ENCODE peak calls at places on chromosomes 1 and 21, in nine cellular contexts. Q is left ventricle myocardium inferior, L is activated B cell treated with CpG ODN at 0.5 μM for 24 hours, Z is lower lobe of right lung, F is stomach, I is fibroblast of mammary gland, J is body of pancreas, E is B cell, X is BJ. O is an unnamed sample.

GRCh38 chr1:41768538-41768937 is 150.2 kb downstream of the HIVEP3 start:
- DNase-seq in X (no peak), F (no peak), Z (no peak), E (no peak), J (no peak), L (no peak), Q (no peak), I (no peak), O (no peak)

GRCh38 chr1:24481098-24481497 is 21.5 kb upstream of the RCAN3 start:
- DNase-seq in J (no peak), F (no peak), E (peak), X (no peak), Z (no peak), I (no peak), L (peak), Q (no peak), O (no peak)

GRCh38 chr1:31380181-31380580 is 7.3 kb upstream of the FABP3 start:
- DNase-seq in I (no peak), J (no peak), Z (no peak), L (no peak), X (no peak), F (no peak), E (no peak), Q (no peak), O (no peak)

GRCh38 chr21:44423312-44423821 is 31.9 kb upstream of the LRRC3 start:
- DNase-seq in E (no peak), J (no peak), X (no peak), Z (no peak), Q (peak), I (no peak), F (no peak), L (no peak), O (no peak)

GRCh38 chr1:83508485-83509151 is 490.3 kb downstream of the TTLL7 start:
- DNase-seq in X (peak), E (no peak), L (no peak), J (peak), Z (no peak), I (peak), F (no peak), Q (no peak), O (no peak)

GRCh38 chr1:210905944-210906453 is 227.9 kb downstream of the KCNH1 start:
- DNase-seq in F (no peak), X (no peak), J (no peak), L (no peak), E (no peak), I (no peak), Z (no peak), Q (no peak), O (no peak)

GRCh38 chr1:172602706-172603105 is 56.2 kb upstream of the FASLG start:
- DNase-seq in X (no peak), I (no peak), Z (no peak), E (no peak), L (no peak), F (no peak), J (no peak), Q (no peak), O (no peak)

GRCh38 chr1:199553104-199553503 is 474.4 kb upstream of the NR5A2 start:
- DNase-seq in L (no peak), Z (no peak), Q (no peak), X (no peak), E (no peak), F (no peak), J (no peak), I (no peak), O (no peak)

GRCh38 chr1:44616991-44617702 is 57.1 kb downstream of the TMEM53 start:
- DNase-seq in E (no peak), J (peak), L (no peak), I (peak), F (no peak), Q (no peak), Z (no peak), X (no peak), O (peak)

GRCh38 chr1:66443793-66444192 is 90.2 kb upstream of the SGIP1 start:
- DNase-seq in J (no peak), I (no peak), X (no peak), E (no peak), F (no peak), Z (no peak), Q (no peak), L (no peak), O (no peak)

GRCh38 chr1:51093566-51093965 is 8.5 kb upstream of the C1orf185 start:
- DNase-seq in J (no peak), E (no peak), F (no peak), L (no peak), X (no peak), Q (no peak), Z (no peak), I (peak), O (no peak)

GRCh38 chr1:156942176-156942575 is 21.7 kb downstream of the LRRC71 start:
- DNase-seq in I (no peak), Q (no peak), J (no peak), F (no peak), Z (no peak), X (no peak), E (no peak), L (no peak), O (no peak)

GRCh38 chr1:54931275-54931805 is 44.3 kb upstream of the DHCR24 start:
- DNase-seq in I (no peak), J (no peak), X (no peak), E (no peak), Z (no peak), F (no peak), Q (no peak), L (no peak), O (no peak)

GRCh38 chr1:91166106-91166712 is 144.4 kb upstream of the ZNF644 start:
- DNase-seq in J (peak), I (peak), L (no peak), Z (peak), F (peak), X (no peak), E (peak), Q (peak), O (peak)

GRCh38 chr1:203368624-203369451 is 17.9 kb upstream of the FMOD start:
- DNase-seq in I (peak), Z (peak), J (peak), Q (peak), L (no peak), E (no peak), X (peak), F (no peak), O (no peak)

GRCh38 chr1:160901768-160902167 is 16.8 kb upstream of the ITLN1 start:
- DNase-seq in X (no peak), L (no peak), J (no peak), E (no peak), I (no peak), Z (no peak), Q (no peak), F (no peak), O (no peak)

GRCh38 chr1:63199666-63200065 is 122.7 kb upstream of the FOXD3 start:
- DNase-seq in F (no peak), X (no peak), L (no peak), Z (no peak), Q (no peak), E (no peak), J (no peak), I (no peak), O (no peak)

GRCh38 chr1:234684854-234685253 is 74.9 kb upstream of the IRF2BP2 start:
- DNase-seq in J (no peak), I (peak), X (no peak), Q (no peak), E (no peak), L (no peak), Z (no peak), F (no peak), O (no peak)

GRCh38 chr1:16172964-16173446 is 17.1 kb upstream of the EPHA2 start:
- DNase-seq in L (no peak), I (no peak), Z (no peak), J (no peak), E (no peak), F (peak), Q (no peak), X (no peak), O (no peak)

GRCh38 chr1:43439121-43439581 is 14.6 kb downstream of the HYI start:
- DNase-seq in Z (no peak), Q (no peak), F (peak), E (no peak), I (no peak), X (no peak), L (peak), J (no peak), O (no peak)

GRCh38 chr1:17919525-17920439 is 164.6 kb downstream of the ACTL8 start:
- DNase-seq in J (peak), X (no peak), Z (no peak), E (no peak), I (peak), F (peak), Q (no peak), L (no peak), O (peak)

GRCh38 chr1:226222686-226223085 is 778 bp upstream of the MIXL1 start:
- DNase-seq in I (no peak), L (no peak), J (no peak), E (no peak), X (no peak), F (no peak), Q (no peak), Z (no peak), O (no peak)

GRCh38 chr1:25204797-25205441 is 27.4 kb downstream of the SYF2 start:
- DNase-seq in Z (no peak), L (no peak), F (no peak), X (no peak), Q (no peak), E (peak), J (no peak), I (peak), O (no peak)

GRCh38 chr21:34695434-34695833 is 26.6 kb downstream of the CLIC6 start:
- DNase-seq in E (no peak), I (peak), J (no peak), F (no peak), Q (no peak), L (no peak), X (no peak), Z (no peak), O (no peak)

GRCh38 chr1:225840223-225840610 is 30.3 kb downstream of the EPHX1 start:
- DNase-seq in L (no peak), X (no peak), Z (no peak), J (no peak), F (no peak), E (no peak), I (no peak), Q (no peak), O (no peak)

GRCh38 chr1:204516180-204516879 is at the start of gene MDM4:
- DNase-seq in F (peak), J (peak), Q (peak), E (peak), L (peak), X (peak), Z (peak), I (peak), O (peak)

GRCh38 chr1:183267646-183268431 is 81.8 kb downstream of the LAMC2 start:
- DNase-seq in E (no peak), J (no peak), X (peak), F (no peak), Z (no peak), I (peak), L (no peak), Q (no peak), O (no peak)
- TF ChIP-seq CTCF in E (no peak), J (no peak), X (no peak), F (no peak), Z (no peak), I (no peak), L (no peak), Q (no peak), O (no peak)

GRCh38 chr21:38352536-38353219 is 95.9 kb downstream of the KCNJ15 start:
- DNase-seq in E (no peak), Z (peak), Q (peak), J (peak), L (no peak), X (no peak), I (peak), F (peak), O (peak)
- TF ChIP-seq CTCF in E (no peak), Z (peak), Q (peak), J (peak), L (no peak), X (peak), I (peak), F (no peak), O (peak)

DNA sequence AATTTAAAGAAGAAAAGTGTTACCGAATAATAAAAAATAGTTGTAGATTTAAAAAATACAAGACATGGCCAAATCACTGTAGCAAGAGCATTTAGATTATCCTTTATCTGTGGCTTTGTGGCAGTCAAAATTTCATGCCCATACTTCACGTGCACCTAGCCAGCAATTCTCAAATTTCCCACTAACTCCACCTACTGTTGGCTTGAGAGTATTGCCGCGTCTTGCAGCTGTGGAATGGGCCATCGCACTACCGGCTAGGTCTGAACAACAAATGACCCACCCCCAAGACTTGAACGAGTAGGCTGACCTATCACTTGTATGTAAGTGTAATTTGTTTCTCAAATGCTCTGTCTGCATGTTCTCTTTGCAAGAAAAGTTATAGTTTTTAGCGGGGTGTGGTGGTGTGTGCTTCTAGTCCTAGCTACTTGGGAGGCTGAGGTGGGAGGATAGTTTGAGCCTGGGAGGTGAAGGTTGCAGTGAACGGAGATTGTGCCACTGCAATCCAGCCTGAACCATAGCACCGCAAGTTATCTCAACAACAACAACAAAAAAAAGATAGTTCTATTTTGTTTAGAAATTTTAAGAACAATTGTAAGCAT is 4.1 kb downstream of the KRTAP13-4 start:
- DNase-seq in X (no peak), I (peak), Z (no peak), L (no peak), J (peak), E (no peak), Q (no peak), F (peak), O (peak)
- TF ChIP-seq CTCF in X (no peak), I (peak), Z (peak), L (no peak), J (peak), E (peak), Q (peak), F (no peak), O (peak)

GRCh38 chr1:40717065-40717464 is 25.6 kb downstream of the NFYC start:
- DNase-seq in E (no peak), I (no peak), J (no peak), Z (no peak), Q (no peak), L (no peak), X (no peak), F (no peak), O (no peak)
- TF ChIP-seq CTCF in E (no peak), I (no peak), J (no peak), Z (no peak), Q (no peak), L (no peak), X (no peak), F (no peak), O (no peak)

GRCh38 chr1:34361781-34362357 is 185.2 kb downstream of the C1orf94 start:
- DNase-seq in E (no peak), Z (no peak), F (no peak), J (no peak), I (no peak), L (no peak), Q (no peak), X (peak), O (no peak)

GRCh38 chr1:34361121-34361520 is 184.4 kb downstream of the C1orf94 start:
- DNase-seq in Z (no peak), Q (no peak), J (no peak), F (no peak), X (no peak), L (no peak), I (no peak), E (no peak), O (no peak)

GRCh38 chr1:34359411-34359810 is 182.7 kb downstream of the C1orf94 start:
- DNase-seq in X (no peak), Z (no peak), I (no peak), L (no peak), Q (no peak), F (no peak), J (no peak), E (no peak), O (no peak)

GRCh38 chr1:34358636-34359035 is 181.9 kb downstream of the C1orf94 start:
- DNase-seq in Z (no peak), E (no peak), I (no peak), Q (no peak), L (no peak), J (no peak), F (no peak), X (peak), O (no peak)

DNA sequence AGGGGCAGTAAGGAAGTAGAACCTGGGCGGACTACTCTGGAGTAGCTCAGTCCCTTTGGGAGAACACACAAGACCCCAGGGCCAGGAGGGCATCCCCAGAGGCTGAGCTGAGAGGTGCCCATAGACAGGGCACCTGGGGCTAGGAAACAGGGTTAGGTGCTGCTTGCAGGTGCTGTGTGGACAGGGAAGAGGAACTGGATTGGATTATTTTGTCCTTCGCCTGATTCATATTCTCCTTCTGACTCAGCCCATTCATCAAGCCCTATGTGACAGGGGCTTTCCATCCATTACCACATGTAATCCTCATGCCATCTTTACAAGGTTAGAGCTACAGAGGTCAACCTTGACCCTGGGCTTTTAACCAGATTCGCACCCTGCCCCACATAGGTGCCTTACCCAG is 183.9 kb downstream of the C1orf94 start:
- DNase-seq in F (no peak), Q (no peak), J (no peak), I (no peak), X (no peak), Z (no peak), E (no peak), L (no peak), O (no peak)
- TF ChIP-seq CTCF in F (no peak), Q (no peak), J (no peak), I (no peak), X (no peak), Z (no peak), E (no peak), L (no peak), O (no peak)

DNA sequence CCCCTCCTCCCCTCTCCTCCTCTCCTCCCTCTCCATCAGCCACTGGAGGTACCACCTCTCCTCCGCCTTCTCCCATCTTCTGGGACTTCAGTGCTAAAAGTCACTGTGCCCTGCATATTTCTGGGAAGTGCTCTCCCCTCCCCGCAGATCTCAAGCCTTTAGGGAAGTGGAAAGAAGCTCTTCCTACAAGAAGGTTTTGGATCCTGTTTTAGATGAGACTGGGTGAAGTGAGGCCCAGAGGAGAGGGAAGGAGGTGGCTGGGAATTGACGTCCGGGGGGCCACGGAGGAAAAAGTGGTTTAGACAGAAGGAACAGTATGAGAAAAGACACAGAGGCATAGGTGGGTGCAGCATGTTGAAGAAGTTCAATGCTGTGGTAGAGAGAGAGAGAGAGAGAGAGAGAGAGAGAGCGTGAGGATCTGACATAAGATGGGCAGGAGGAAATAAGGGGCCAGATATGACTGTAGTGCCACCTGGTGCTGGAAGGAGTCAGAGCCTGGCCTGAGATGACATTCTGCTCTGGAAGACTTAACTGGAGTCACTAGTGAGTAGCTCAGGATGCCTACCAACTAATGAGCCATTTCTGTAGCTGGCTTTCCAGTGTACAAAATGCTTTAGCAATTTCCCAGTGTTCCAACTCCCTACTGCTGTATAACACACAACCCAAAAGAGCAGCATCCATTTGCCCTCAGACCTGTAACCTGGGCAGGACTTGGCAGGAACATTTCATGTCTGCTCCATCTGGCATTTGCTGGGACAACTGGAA is 16.7 kb upstream of the ZSCAN20 start:
- DNase-seq in L (no peak), I (peak), Q (no peak), X (peak), E (no peak), F (peak), Z (no peak), J (peak), O (no peak)
- TF ChIP-seq CTCF in L (no peak), I (peak), Q (peak), X (peak), E (peak), F (no peak), Z (peak), J (peak), O (peak)